ENCODE peak calls at places on chromosomes 2 and 18, in four cellular contexts. K is anterior cingulate cortex, Q is HEK293T, T is heart left ventricle. D is an unnamed sample.

GRCh38 chr2:11072550-11072949 is 82.7 kb upstream of the SLC66A3 start:
- DNase-seq in K (no peak), Q (no peak), T (no peak), D (no peak)

GRCh38 chr2:240644859-240645301 is 19.6 kb downstream of the GPR35 start:
- DNase-seq in K (no peak), Q (no peak), T (no peak), D (no peak)

GRCh38 chr2:64857581-64858471 is 131.4 kb upstream of the SLC1A4 start:
- DNase-seq in K (peak), Q (no peak), T (peak), D (no peak)

GRCh38 chr18:77062518-77063003 is 70.0 kb downstream of the MBP start:
- DNase-seq in K (no peak), Q (no peak), T (no peak), D (no peak)

GRCh38 chr2:152506843-152507242 is 171.9 kb downstream of the FMNL2 start:
- DNase-seq in K (no peak), Q (no peak), T (no peak), D (no peak)

GRCh38 chr18:14920976-14921375 is 173.0 kb downstream of the ANKRD30B start:
- DNase-seq in K (no peak), Q (no peak), T (no peak), D (peak)

GRCh38 chr18:39685303-39685902 is 2119.8 kb upstream of the CELF4 start:
- DNase-seq in K (no peak), Q (no peak), T (no peak), D (no peak)

GRCh38 chr18:68699043-68699442 is 15.9 kb downstream of the TMX3 start:
- DNase-seq in K (no peak), Q (no peak), T (no peak), D (no peak)

GRCh38 chr18:13454363-13455150 is 236.0 kb downstream of the LDLRAD4 start:
- DNase-seq in K (no peak), Q (no peak), T (no peak), D (no peak)

GRCh38 chr2:121582272-121582671 is 51.6 kb downstream of the RNU4ATAC start:
- DNase-seq in K (no peak), Q (no peak), T (no peak), D (no peak)

GRCh38 chr18:54931152-54931551 is 28.1 kb downstream of the CCDC68 start:
- DNase-seq in K (no peak), Q (no peak), T (no peak), D (no peak)

GRCh38 chr2:216328347-216328746 is 43.9 kb downstream of the MARCHF4 start:
- DNase-seq in K (no peak), Q (no peak), T (no peak), D (no peak)

GRCh38 chr2:105768176-105768575 is 23.5 kb downstream of the NCK2 start:
- DNase-seq in K (no peak), Q (no peak), T (no peak), D (no peak)

GRCh38 chr18:274313-274712 is 6.5 kb upstream of the THOC1 start:
- DNase-seq in K (no peak), Q (no peak), T (no peak), D (no peak)

GRCh38 chr2:107285621-107286303 is 399.8 kb upstream of the ST6GAL2 start:
- DNase-seq in K (no peak), Q (no peak), T (no peak), D (no peak)

GRCh38 chr2:236173734-236174607 is 5.8 kb upstream of the GBX2 start:
- DNase-seq in K (no peak), Q (no peak), T (no peak), D (no peak)

GRCh38 chr2:216829533-216829932 is 30.3 kb downstream of the TNP1 start:
- DNase-seq in K (no peak), Q (no peak), T (peak), D (peak)

GRCh38 chr2:241858206-241859016 is at the start of gene PDCD1:
- DNase-seq in K (no peak), Q (no peak), T (peak), D (peak)

GRCh38 chr18:7084766-7085080 is 32.9 kb downstream of the LAMA1 start:
- DNase-seq in K (no peak), Q (no peak), T (no peak), D (no peak)

GRCh38 chr2:54497738-54498680 is 41.9 kb downstream of the SPTBN1 start:
- DNase-seq in K (no peak), Q (peak), T (no peak), D (no peak)

GRCh38 chr2:196742685-196743084 is 56.8 kb downstream of the GTF3C3 start:
- DNase-seq in K (no peak), Q (no peak), T (no peak), D (no peak)

GRCh38 chr2:23541453-23542334 is 156.7 kb downstream of the KLHL29 start:
- DNase-seq in K (no peak), Q (peak), T (no peak), D (no peak)

GRCh38 chr2:58633576-58634365 is 392.6 kb upstream of the FANCL start:
- DNase-seq in K (no peak), Q (no peak), T (no peak), D (no peak)

GRCh38 chr2:99819766-99820165 is 322.6 kb downstream of the AFF3 start:
- DNase-seq in K (no peak), Q (peak), T (no peak), D (no peak)

GRCh38 chr2:174012347-174013309 is 47.5 kb upstream of the SP3 start:
- DNase-seq in K (no peak), Q (no peak), T (peak), D (peak)

GRCh38 chr2:47569658-47570398 is 166.9 kb downstream of the MSH2 start:
- DNase-seq in K (no peak), Q (peak), T (no peak), D (no peak)

GRCh38 chr2:190693533-190694226 is 44.8 kb downstream of the NAB1 start:
- DNase-seq in K (no peak), Q (no peak), T (no peak), D (no peak)

GRCh38 chr2:8822218-8822617 is 15.2 kb downstream of the KIDINS220 start:
- DNase-seq in K (no peak), Q (no peak), T (no peak), D (no peak)

GRCh38 chr2:196162586-196163180 is 8.7 kb downstream of the STK17B start:
- DNase-seq in K (no peak), Q (no peak), T (no peak), D (no peak)

GRCh38 chr2:6960659-6961058 is 43.4 kb downstream of the RNF144A start:
- DNase-seq in K (no peak), Q (no peak), T (no peak), D (no peak)

GRCh38 chr2:139033300-139033699 is 253.1 kb upstream of the NXPH2 start:
- DNase-seq in K (no peak), Q (no peak), T (no peak), D (no peak)

GRCh38 chr18:72768681-72769229 is 99.0 kb downstream of the NETO1 start:
- DNase-seq in K (no peak), Q (no peak), T (no peak), D (no peak)

GRCh38 chr18:28666216-28666615 is 489.3 kb upstream of the CDH2 start:
- DNase-seq in K (no peak), Q (no peak), T (no peak), D (no peak)

GRCh38 chr2:12236136-12236834 is 480.5 kb upstream of the TRIB2 start:
- DNase-seq in K (no peak), Q (no peak), T (no peak), D (no peak)